ENCODE peak calls at places on chromosomes 2 and 18, in seven cellular contexts. V, E, Q, X, H, I and D are unnamed samples.
A peak's percentile ranks its signal among the peaks of the same experiment; 100 is the strongest.

GRCh38 chr2:239149501-239149900 is 251.3 kb downstream of the HDAC4 start:
- DNase-seq in V (peak; percentile 1), E (peak; percentile 17), Q (no peak), X (no peak), H (peak; percentile 38), I (no peak), D (no peak)

GRCh38 chr2:240595381-240596079 is 9.0 kb downstream of the CAPN10 start:
- DNase-seq in V (no peak), E (no peak), Q (peak; percentile 13), X (peak; percentile 30), H (no peak), I (no peak), D (no peak)

GRCh38 chr18:79509536-79509930 is 113.8 kb downstream of the NFATC1 start:
- DNase-seq in V (peak; percentile 3), E (no peak), Q (peak; percentile 5), X (no peak), H (no peak), I (no peak), D (no peak)

GRCh38 chr2:216691210-216691741 is 4.1 kb downstream of the IGFBP5 start:
- DNase-seq in V (peak; percentile 70), E (peak; percentile 94), Q (peak; percentile 92), X (no peak), H (peak; percentile 88), I (no peak), D (peak; percentile 52)

GRCh38 chr2:11836647-11837219 is 90.3 kb downstream of the LPIN1 start:
- DNase-seq in V (no peak), E (no peak), Q (no peak), X (no peak), H (peak; percentile 23), I (no peak), D (no peak)

GRCh38 chr2:205462681-205463345 is 219.5 kb upstream of the NRP2 start:
- DNase-seq in V (no peak), E (no peak), Q (no peak), X (no peak), H (no peak), I (no peak), D (no peak)

GRCh38 chr2:128329607-128330006 is 10.9 kb upstream of the HS6ST1 start:
- DNase-seq in V (no peak), E (no peak), Q (no peak), X (no peak), H (no peak), I (no peak), D (no peak)

GRCh38 chr18:77052656-77053309 is 79.8 kb downstream of the MBP start:
- DNase-seq in V (no peak), E (peak; percentile 47), Q (no peak), X (no peak), H (no peak), I (no peak), D (no peak)

GRCh38 chr2:149184994-149185393 is 145.4 kb upstream of the LYPD6 start:
- DNase-seq in V (peak; percentile 16), E (no peak), Q (no peak), X (no peak), H (no peak), I (no peak), D (no peak)

GRCh38 chr2:66573412-66573811 is 138.5 kb downstream of the MEIS1 start:
- DNase-seq in V (peak; percentile 49), E (no peak), Q (no peak), X (no peak), H (no peak), I (no peak), D (no peak)

GRCh38 chr2:26880161-26880560 is 32.2 kb downstream of the DPYSL5 start:
- DNase-seq in V (no peak), E (no peak), Q (no peak), X (no peak), H (no peak), I (no peak), D (no peak)

GRCh38 chr2:240687741-240688562 is 3.7 kb upstream of the AQP12A start:
- DNase-seq in V (peak; percentile 42), E (no peak), Q (no peak), X (no peak), H (no peak), I (no peak), D (no peak)

GRCh38 chr2:178227187-178227586 is 32.9 kb downstream of the OSBPL6 start:
- DNase-seq in V (no peak), E (no peak), Q (no peak), X (no peak), H (no peak), I (peak; percentile 52), D (no peak)

GRCh38 chr18:76672627-76673026 is 149.7 kb upstream of the ZNF236 start:
- DNase-seq in V (no peak), E (no peak), Q (no peak), X (no peak), H (no peak), I (no peak), D (no peak)

GRCh38 chr2:172234716-172235661 is 132.3 kb upstream of the DLX2 start:
- DNase-seq in V (peak; percentile 48), E (peak; percentile 42), Q (no peak), X (no peak), H (no peak), I (peak; percentile 45), D (no peak)

GRCh38 chr18:58416014-58416703 is 212.7 kb downstream of the ALPK2 start:
- DNase-seq in V (no peak), E (no peak), Q (no peak), X (no peak), H (no peak), I (no peak), D (no peak)

GRCh38 chr18:58417752-58418151 is 211.1 kb downstream of the ALPK2 start:
- DNase-seq in V (no peak), E (no peak), Q (no peak), X (peak; percentile 72), H (no peak), I (peak; percentile 57), D (peak; percentile 54)

GRCh38 chr18:58418361-58418760 is 210.5 kb downstream of the ALPK2 start:
- DNase-seq in V (no peak), E (no peak), Q (no peak), X (no peak), H (no peak), I (no peak), D (no peak)

GRCh38 chr18:58419587-58420199 is 209.2 kb downstream of the ALPK2 start:
- DNase-seq in V (no peak), E (no peak), Q (no peak), X (no peak), H (no peak), I (no peak), D (no peak)

DNA sequence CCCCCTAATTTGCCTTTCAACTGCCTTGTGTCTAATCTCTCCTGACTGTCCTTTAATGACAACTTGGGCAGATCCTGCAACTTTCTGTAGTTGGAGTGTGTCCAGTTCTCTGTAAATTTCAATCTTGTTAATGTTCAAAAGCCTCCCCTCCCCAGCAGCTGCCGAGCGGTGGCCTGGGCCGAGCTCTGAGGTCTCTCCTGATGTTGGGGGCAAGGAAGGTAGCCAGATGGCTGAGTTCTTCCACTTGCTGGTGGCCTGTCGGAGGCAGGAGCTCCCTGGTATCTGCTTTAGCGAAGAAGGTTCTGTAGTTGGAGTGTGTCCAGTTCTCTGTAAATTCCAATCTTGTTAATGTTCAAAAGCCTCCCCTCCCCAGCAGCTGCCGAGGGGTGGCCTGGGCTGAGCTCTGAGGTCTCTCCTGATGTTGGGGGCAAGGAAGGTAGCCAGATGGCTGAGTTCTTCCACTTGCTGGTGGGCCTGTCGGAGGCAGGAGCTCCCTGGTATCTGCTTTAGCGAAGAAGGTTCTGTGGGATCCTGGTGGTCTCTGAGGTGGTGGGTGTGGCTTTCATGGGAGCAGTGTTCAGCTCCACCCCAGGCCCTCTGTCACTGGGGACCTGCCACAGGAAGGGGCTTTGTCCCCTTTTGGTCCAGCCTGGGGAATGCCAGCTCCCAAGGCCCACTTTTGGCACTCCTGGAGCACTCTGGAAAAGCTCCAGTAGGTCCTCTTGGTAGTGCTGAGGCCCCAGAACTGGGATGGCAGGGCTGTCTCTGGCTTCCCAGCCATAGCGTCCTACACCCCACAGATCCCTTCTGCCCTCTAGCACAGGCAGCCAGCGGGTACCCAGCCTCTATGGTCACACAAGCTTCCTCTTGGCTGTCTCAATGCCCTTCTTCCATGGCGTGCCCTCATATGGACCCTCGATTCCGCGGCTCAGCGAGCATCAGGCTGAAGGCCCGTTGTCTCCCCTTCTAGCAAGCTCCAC is 211.9 kb downstream of the ALPK2 start:
- DNase-seq in V (no peak), E (no peak), Q (no peak), X (peak; percentile 26), H (no peak), I (no peak), D (no peak)
- TF ChIP-seq POLR2A in V (no peak), E (no peak), Q (no peak), X (no peak), H (no peak), I (no peak), D (no peak)

GRCh38 chr2:127107622-127107999 is 657 bp upstream of the BIN1 start:
- DNase-seq in V (peak; percentile 41), E (no peak), Q (no peak), X (peak; percentile 63), H (peak; percentile 62), I (no peak), D (no peak)
- H3K4me3 ChIP-seq in V (peak overlapping the region; percentile 84), E (peak overlapping the region; percentile 89), Q (peak overlapping the region; percentile 51), X (peak overlapping the region; percentile 56), H (peak overlapping the region; percentile 39), I (peak overlapping the region; percentile 78), D (peak overlapping the region; percentile 90)

GRCh38 chr2:112666764-112667122 is 21.0 kb downstream of the SLC20A1 start:
- DNase-seq in V (no peak), E (no peak), Q (no peak), X (no peak), H (no peak), I (no peak), D (no peak)
- TF ChIP-seq POLR2A in V (no peak), E (no peak), Q (no peak), X (no peak), H (no peak), I (no peak), D (no peak)

GRCh38 chr2:219109468-219109867 is 48.7 kb upstream of the IHH start:
- DNase-seq in V (no peak), E (no peak), Q (no peak), X (no peak), H (no peak), I (no peak), D (peak; percentile 38)

GRCh38 chr2:219111375-219112069 is 49.1 kb downstream of the NHEJ1 start:
- DNase-seq in V (no peak), E (no peak), Q (no peak), X (no peak), H (no peak), I (no peak), D (no peak)

GRCh38 chr2:219112070-219112421 is 48.6 kb downstream of the NHEJ1 start:
- DNase-seq in V (no peak), E (no peak), Q (no peak), X (no peak), H (no peak), I (no peak), D (no peak)

GRCh38 chr2:219116776-219117646 is 43.6 kb downstream of the NHEJ1 start:
- DNase-seq in V (no peak), E (no peak), Q (no peak), X (no peak), H (no peak), I (no peak), D (peak; percentile 46)

GRCh38 chr2:219112651-219113338 is 47.8 kb downstream of the NHEJ1 start:
- DNase-seq in V (no peak), E (no peak), Q (no peak), X (no peak), H (no peak), I (no peak), D (no peak)
- H3K4me3 ChIP-seq in V (no peak overlapping the region), E (no peak overlapping the region), Q (no peak overlapping the region), X (no peak overlapping the region), H (no peak overlapping the region), I (no peak overlapping the region), D (no peak overlapping the region)